ENCODE peak calls at places on chromosomes 7 and 10, in eight cellular contexts. V is CD4-positive, alpha-beta T cell; H is H1; S is tibial artery; Q is brain microvascular endothelial cell; K is heart right ventricle; W is fibroblast of lung; P is psoas muscle. E is an unnamed sample.

GRCh38 chr7:7438851-7439250 is 96.8 kb downstream of the COL28A1 start:
- DNase-seq in V (no peak), H (peak), S (no peak), Q (peak), K (no peak), W (peak), P (no peak), E (peak)

GRCh38 chr10:91073301-91073780 is 147.1 kb upstream of the PCGF5 start:
- DNase-seq in V (no peak), H (no peak), S (no peak), Q (no peak), K (no peak), W (no peak), P (no peak), E (no peak)

GRCh38 chr7:23315366-23315765 is 16.2 kb downstream of the MALSU1 start:
- DNase-seq in V (no peak), H (no peak), S (no peak), Q (no peak), K (no peak), W (peak), P (no peak), E (no peak)

GRCh38 chr7:27191716-27192545 is 6.9 kb upstream of the HOXA11 start:
- DNase-seq in V (no peak), H (no peak), S (peak), Q (no peak), K (no peak), W (no peak), P (peak), E (no peak)

GRCh38 chr7:117186631-117187030 is 136.2 kb downstream of the WNT2 start:
- DNase-seq in V (no peak), H (no peak), S (no peak), Q (no peak), K (no peak), W (peak), P (no peak), E (no peak)

GRCh38 chr7:139721844-139722243 is 56.0 kb downstream of the HIPK2 start:
- DNase-seq in V (no peak), H (no peak), S (no peak), Q (no peak), K (no peak), W (no peak), P (no peak), E (no peak)

GRCh38 chr7:92988051-92988450 is 129.7 kb downstream of the SAMD9 start:
- DNase-seq in V (no peak), H (no peak), S (no peak), Q (peak), K (no peak), W (peak), P (no peak), E (peak)

GRCh38 chr10:123502983-123503382 is 163.2 kb upstream of the GPR26 start:
- DNase-seq in V (no peak), H (no peak), S (no peak), Q (no peak), K (no peak), W (no peak), P (no peak), E (no peak)

GRCh38 chr10:50594012-50594411 is 29.7 kb downstream of the SGMS1 start:
- DNase-seq in V (no peak), H (no peak), S (no peak), Q (peak), K (no peak), W (peak), P (no peak), E (no peak)

GRCh38 chr10:129140861-129141260 is 326.2 kb upstream of the MGMT start:
- DNase-seq in V (no peak), H (no peak), S (no peak), Q (no peak), K (no peak), W (no peak), P (no peak), E (no peak)

GRCh38 chr10:121956111-121957061 is 18.6 kb downstream of the NSMCE4A start:
- DNase-seq in V (no peak), H (no peak), S (no peak), Q (peak), K (no peak), W (peak), P (no peak), E (peak)

GRCh38 chr7:63925626-63926460 is 72.8 kb upstream of the ZNF722 start:
- DNase-seq in V (peak), H (no peak), S (peak), Q (no peak), K (peak), W (peak), P (peak), E (no peak)

GRCh38 chr10:93992400-93993030 is 1.2 kb upstream of the PLCE1 start:
- DNase-seq in V (no peak), H (no peak), S (no peak), Q (no peak), K (no peak), W (peak), P (no peak), E (no peak)

GRCh38 chr7:51705701-51706100 is 389.1 kb upstream of the COBL start:
- DNase-seq in V (no peak), H (no peak), S (no peak), Q (no peak), K (no peak), W (no peak), P (no peak), E (no peak)

GRCh38 chr10:84205049-84205852 is 10.9 kb downstream of the CDHR1 start:
- DNase-seq in V (peak), H (no peak), S (peak), Q (peak), K (peak), W (peak), P (no peak), E (peak)

GRCh38 chr10:119370972-119371703 is 163.8 kb downstream of the GRK5 start:
- DNase-seq in V (no peak), H (no peak), S (peak), Q (peak), K (peak), W (peak), P (peak), E (no peak)

GRCh38 chr7:152704796-152705384 is 28.9 kb upstream of the XRCC2 start:
- DNase-seq in V (no peak), H (no peak), S (no peak), Q (no peak), K (no peak), W (no peak), P (no peak), E (no peak)

GRCh38 chr10:59109826-59110225 is 66.6 kb upstream of the PHYHIPL start:
- DNase-seq in V (no peak), H (no peak), S (no peak), Q (no peak), K (no peak), W (no peak), P (no peak), E (no peak)

GRCh38 chr10:99814143-99814542 is 31.7 kb downstream of the ABCC2 start:
- DNase-seq in V (no peak), H (no peak), S (no peak), Q (no peak), K (no peak), W (no peak), P (no peak), E (no peak)

GRCh38 chr7:28207486-28208158 is 27.0 kb upstream of the JAZF1 start:
- DNase-seq in V (no peak), H (no peak), S (no peak), Q (no peak), K (no peak), W (peak), P (no peak), E (peak)

GRCh38 chr10:81108516-81109199 is 571.0 kb downstream of the SH2D4B start:
- DNase-seq in V (no peak), H (no peak), S (no peak), Q (no peak), K (no peak), W (no peak), P (no peak), E (no peak)

GRCh38 chr10:9302142-9302746 is 1247.8 kb downstream of the GATA3 start:
- DNase-seq in V (no peak), H (no peak), S (no peak), Q (peak), K (peak), W (peak), P (no peak), E (peak)

GRCh38 chr10:71381611-71382010 is 15.1 kb upstream of the CDH23 start:
- DNase-seq in V (no peak), H (no peak), S (no peak), Q (no peak), K (no peak), W (no peak), P (no peak), E (no peak)

GRCh38 chr10:14880201-14880600 is 1.5 kb downstream of the SUV39H2 start:
- DNase-seq in V (no peak), H (no peak), S (no peak), Q (no peak), K (no peak), W (peak), P (no peak), E (peak)

GRCh38 chr10:113080621-113081229 is 130.7 kb downstream of the TCF7L2 start:
- DNase-seq in V (no peak), H (no peak), S (no peak), Q (no peak), K (no peak), W (no peak), P (no peak), E (no peak)

GRCh38 chr10:14126697-14127440 is 203.9 kb downstream of the FRMD4A start:
- DNase-seq in V (no peak), H (no peak), S (no peak), Q (peak), K (no peak), W (peak), P (no peak), E (peak)

GRCh38 chr7:72078301-72078700 is 333.8 kb downstream of the CALN1 start:
- DNase-seq in V (no peak), H (no peak), S (no peak), Q (no peak), K (no peak), W (no peak), P (no peak), E (no peak)

GRCh38 chr7:20113423-20114027 is 103.7 kb downstream of the MACC1 start:
- DNase-seq in V (no peak), H (no peak), S (no peak), Q (no peak), K (no peak), W (no peak), P (no peak), E (no peak)

GRCh38 chr7:95404316-95404715 is 8.1 kb upstream of the PON3 start:
- DNase-seq in V (no peak), H (no peak), S (no peak), Q (no peak), K (peak), W (peak), P (no peak), E (no peak)

GRCh38 chr7:132418840-132419239 is 157.4 kb downstream of the PLXNA4 start:
- DNase-seq in V (no peak), H (no peak), S (no peak), Q (no peak), K (no peak), W (no peak), P (no peak), E (no peak)

GRCh38 chr7:131249483-131249882 is 78.2 kb upstream of the MKLN1 start:
- DNase-seq in V (no peak), H (no peak), S (no peak), Q (no peak), K (no peak), W (no peak), P (no peak), E (no peak)
- H3K27ac ChIP-seq in V (no peak), H (no peak), S (no peak), Q (no peak), K (no peak), W (peak), P (peak), E (peak)

GRCh38 chr10:110336111-110336721 is 31.5 kb upstream of the SMNDC1 start:
- DNase-seq in V (no peak), H (no peak), S (no peak), Q (peak), K (no peak), W (peak), P (no peak), E (peak)
- TF ChIP-seq CTCF in V (no peak), H (peak), S (no peak), Q (peak), K (no peak), W (peak), P (no peak), E (no peak)

GRCh38 chr10:16242859-16243613 is 193.8 kb upstream of the PTER start:
- DNase-seq in V (no peak), H (peak), S (no peak), Q (no peak), K (no peak), W (no peak), P (no peak), E (no peak)

DNA sequence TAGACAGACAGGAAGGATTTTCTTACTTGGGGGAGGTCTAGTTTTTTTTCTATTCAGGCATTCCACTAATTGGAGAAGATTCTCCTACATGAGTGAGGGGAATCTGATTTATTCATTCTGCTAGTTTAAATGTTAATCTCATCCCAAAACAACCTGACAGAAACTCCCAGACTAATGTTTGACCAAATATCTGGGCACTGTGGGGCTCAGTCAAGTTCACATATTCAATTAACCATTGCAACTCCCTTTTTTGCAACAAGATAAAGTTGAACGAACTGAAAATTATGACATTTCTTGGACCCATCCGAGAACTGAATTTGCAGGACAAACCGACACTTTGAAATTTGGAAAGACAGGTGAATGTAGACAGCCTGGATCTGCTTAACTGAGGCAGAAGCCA is 194.4 kb upstream of the PTER start:
- DNase-seq in V (no peak), H (no peak), S (no peak), Q (no peak), K (no peak), W (no peak), P (no peak), E (no peak)
- H3K27ac ChIP-seq in V (no peak), H (peak), S (no peak), Q (no peak), K (no peak), W (no peak), P (no peak), E (no peak)

DNA sequence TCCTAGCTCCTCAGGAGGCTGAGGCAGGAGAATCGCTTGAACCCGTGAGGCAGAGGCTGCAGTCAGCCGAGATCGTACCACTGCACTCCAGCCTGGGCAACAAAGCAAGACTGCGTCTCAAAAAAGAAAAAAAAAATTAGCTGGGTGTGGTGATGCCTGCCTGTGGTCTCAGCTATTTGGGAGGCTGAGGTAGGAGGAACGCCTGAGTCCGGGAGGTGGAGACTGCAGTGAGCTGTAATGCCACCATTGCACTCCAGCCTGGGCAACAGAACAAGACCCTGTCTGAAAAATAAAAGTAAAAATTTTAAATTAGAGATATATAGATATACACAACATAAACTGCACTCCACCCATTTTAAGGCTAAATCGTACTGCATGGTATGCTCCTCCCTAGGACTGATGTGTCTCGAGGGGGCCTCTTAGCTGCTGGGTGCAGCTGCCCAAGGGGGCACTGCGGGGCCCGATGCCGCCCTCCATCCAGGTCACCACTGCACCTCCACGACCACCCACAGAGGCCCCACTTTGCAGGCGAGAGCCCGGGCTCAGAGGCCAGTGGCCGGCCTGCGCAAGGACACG is 40.9 kb upstream of the FOXK1 start:
- DNase-seq in V (no peak), H (no peak), S (no peak), Q (no peak), K (no peak), W (no peak), P (no peak), E (no peak)
- TF ChIP-seq CTCF in V (no peak), H (no peak), S (no peak), Q (peak), K (no peak), W (no peak), P (no peak), E (no peak)

DNA sequence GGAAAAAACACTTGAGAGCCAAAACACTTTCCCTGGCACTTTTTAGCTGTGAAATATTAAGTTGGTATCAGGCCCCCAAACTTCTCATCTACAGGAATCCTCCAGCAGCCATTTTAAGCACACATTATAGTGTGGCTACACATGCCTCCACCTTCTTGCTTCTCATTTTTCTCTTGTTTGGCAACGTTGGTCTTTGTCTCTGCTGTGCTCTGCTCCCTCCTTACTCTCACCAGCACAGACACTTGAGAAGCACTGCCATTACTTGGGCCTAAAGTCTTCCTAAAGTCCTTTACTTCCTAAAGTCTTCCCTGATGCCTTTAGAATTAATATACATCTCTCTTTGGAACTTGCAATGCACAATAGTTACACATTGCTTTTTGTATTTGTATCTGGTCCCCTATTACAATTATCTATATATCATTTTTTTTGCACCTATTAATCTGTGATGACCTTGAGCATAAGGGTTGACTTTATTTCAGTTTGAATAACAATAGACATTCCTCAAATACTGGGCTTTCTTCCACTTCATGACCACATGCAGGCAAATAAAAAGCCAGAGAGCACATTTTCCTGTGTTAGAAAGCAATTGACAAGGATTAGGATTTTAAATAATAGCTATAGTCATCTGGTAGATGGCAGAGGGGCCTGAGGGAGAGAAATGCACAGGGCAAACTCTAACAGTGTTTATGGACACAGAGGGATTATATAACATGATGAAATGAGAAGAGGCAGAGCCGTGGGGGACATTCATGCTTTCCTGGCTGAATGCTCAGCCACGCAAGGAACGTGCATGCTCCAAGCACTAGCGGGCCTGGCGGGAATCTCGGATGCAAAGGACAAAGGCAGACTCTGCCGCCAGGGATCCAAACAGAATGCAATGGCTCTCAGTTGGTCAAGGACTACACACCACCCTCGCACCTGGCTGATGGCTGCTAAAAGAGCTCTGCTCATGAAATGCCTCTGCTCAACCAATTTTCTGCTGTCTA is 99.3 kb downstream of the CDC14C start:
- DNase-seq in V (no peak), H (no peak), S (no peak), Q (no peak), K (no peak), W (peak), P (peak), E (no peak)
- H3K27ac ChIP-seq in V (no peak), H (peak), S (no peak), Q (no peak), K (no peak), W (no peak), P (no peak), E (no peak)

GRCh38 chr10:126632705-126633104 is 37.8 kb downstream of the C10orf90 start:
- DNase-seq in V (no peak), H (no peak), S (no peak), Q (no peak), K (no peak), W (no peak), P (no peak), E (no peak)
- TF ChIP-seq CTCF in V (no peak), H (no peak), S (no peak), Q (no peak), K (no peak), W (no peak), P (no peak), E (no peak)

E was measured in RWPE1.